ENCODE peak calls at places on chromosomes 6 and 20, in six cellular contexts. U, T, W, N, Y and X are unnamed samples.

GRCh38 chr20:46267108-46267820 is 41.0 kb downstream of the CDH22 start:
- DNase-seq in Y (no peak), U (no peak), W (no peak), N (no peak), T (no peak), X (no peak)

GRCh38 chr6:84597238-84597875 is 167.0 kb downstream of the TBX18 start:
- DNase-seq in Y (no peak), W (no peak), U (no peak), T (no peak), N (no peak), X (no peak)

GRCh38 chr6:40962241-40962640 is 76.8 kb downstream of the UNC5CL start:
- DNase-seq in W (peak), N (no peak), Y (no peak), T (peak), U (no peak), X (peak)

GRCh38 chr6:8914700-8915099 is 479.4 kb upstream of the SLC35B3 start:
- DNase-seq in Y (no peak), T (no peak), W (no peak), U (peak), N (no peak), X (no peak)

GRCh38 chr6:134630468-134631180 is 312.7 kb upstream of the SGK1 start:
- DNase-seq in W (no peak), T (no peak), N (peak), Y (peak), U (no peak), X (no peak)

GRCh38 chr6:113668712-113669408 is 188.3 kb upstream of the MARCKS start:
- DNase-seq in W (peak), U (no peak), Y (no peak), T (no peak), N (no peak), X (no peak)

GRCh38 chr6:28838289-28838633 is 85.5 kb downstream of the TRIM27 start:
- DNase-seq in Y (no peak), T (peak), U (peak), N (peak), W (peak), X (no peak)

GRCh38 chr6:63816979-63817436 is 181.4 kb downstream of the PHF3 start:
- DNase-seq in W (peak), U (peak), T (peak), N (peak), Y (peak), X (no peak)

GRCh38 chr6:109867009-109867969 is 110.8 kb upstream of the GPR6 start:
- DNase-seq in Y (no peak), U (no peak), T (peak), W (no peak), N (peak), X (no peak)

GRCh38 chr6:117397536-117398227 is 28.1 kb downstream of the ROS1 start:
- DNase-seq in W (no peak), T (peak), U (no peak), N (no peak), Y (no peak), X (no peak)

GRCh38 chr20:51500936-51501335 is 41.6 kb downstream of the NFATC2 start:
- DNase-seq in W (no peak), Y (no peak), U (no peak), N (no peak), T (no peak), X (no peak)

GRCh38 chr20:43508604-43509040 is 1.1 kb downstream of the L3MBTL1 start:
- DNase-seq in W (no peak), U (peak), N (peak), T (peak), Y (peak), X (no peak)

GRCh38 chr6:39688494-39688893 is 36.7 kb downstream of the KIF6 start:
- DNase-seq in W (peak), U (no peak), Y (no peak), N (no peak), T (peak), X (no peak)

GRCh38 chr20:8018928-8019177 is 708 bp downstream of the TMX4 start:
- DNase-seq in Y (no peak), T (no peak), N (no peak), U (no peak), W (no peak), X (no peak)

GRCh38 chr20:34311118-34312023 is 8.2 kb upstream of the AHCY start:
- DNase-seq in U (peak), T (peak), Y (no peak), N (peak), W (no peak), X (no peak)

GRCh38 chr6:41677430-41678045 is 39.3 kb downstream of the MDFI start:
- DNase-seq in W (no peak), N (no peak), U (peak), Y (no peak), T (no peak), X (no peak)

GRCh38 chr6:24513602-24514001 is 18.8 kb downstream of the ALDH5A1 start:
- DNase-seq in T (no peak), U (no peak), Y (no peak), W (no peak), N (no peak), X (no peak)

DNA sequence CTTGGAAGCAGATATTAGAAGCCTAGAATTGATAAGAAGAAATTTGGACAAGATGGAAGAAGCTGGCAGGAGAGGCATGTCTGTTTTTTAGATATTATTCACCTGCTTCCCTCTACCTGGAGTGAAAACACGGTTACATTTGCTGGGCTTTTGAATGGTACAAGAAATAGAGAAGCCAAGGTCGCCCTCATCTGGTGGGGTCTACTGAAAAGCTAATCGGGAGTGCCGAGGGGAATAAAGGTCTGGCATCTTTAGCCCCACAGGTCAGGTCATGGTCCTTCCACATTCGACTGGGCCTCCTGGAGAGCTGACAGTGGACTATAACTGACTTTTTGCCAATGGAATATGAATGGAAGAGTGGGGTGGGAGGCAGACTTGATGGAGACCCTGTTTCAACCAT is 4.6 kb upstream of the C2 start:
- DNase-seq in U (peak), N (no peak), T (no peak), Y (no peak), W (peak), X (peak)
- TF ChIP-seq EZH2phosphoT487 in U (no peak), N (no peak), T (no peak), Y (no peak), W (no peak), X (no peak)

GRCh38 chr6:56685102-56685733 is 42.5 kb upstream of the DST start:
- DNase-seq in N (no peak), W (no peak), Y (no peak), U (no peak), T (no peak), X (no peak)

GRCh38 chr6:56682580-56682979 is 39.9 kb upstream of the DST start:
- DNase-seq in Y (no peak), N (no peak), U (no peak), T (peak), W (no peak), X (no peak)

GRCh38 chr6:56684342-56685101 is 41.8 kb upstream of the DST start:
- DNase-seq in T (no peak), Y (no peak), W (no peak), N (no peak), U (no peak), X (no peak)

GRCh38 chr6:56685994-56686393 is 43.3 kb upstream of the DST start:
- DNase-seq in U (no peak), Y (peak), N (no peak), W (no peak), T (no peak), X (no peak)

GRCh38 chr6:56683882-56684281 is 41.2 kb upstream of the DST start:
- DNase-seq in U (no peak), W (peak), Y (no peak), T (peak), N (peak), X (no peak)
- TF ChIP-seq EZH2phosphoT487 in U (no peak), W (no peak), Y (no peak), T (no peak), N (no peak), X (no peak)

GRCh38 chr6:35759401-35759800 is 17.0 kb upstream of the CLPSL2 start:
- DNase-seq in U (no peak), W (no peak), Y (no peak), T (no peak), N (no peak), X (no peak)

GRCh38 chr6:35752330-35752729 is 15.5 kb downstream of the ARMC12 start:
- DNase-seq in W (no peak), U (no peak), Y (no peak), T (no peak), N (no peak), X (no peak)

GRCh38 chr6:35754452-35755321 is 17.9 kb downstream of the ARMC12 start:
- DNase-seq in T (peak), U (no peak), N (no peak), W (peak), Y (no peak), X (no peak)

GRCh38 chr6:35755525-35755924 is 18.7 kb downstream of the ARMC12 start:
- DNase-seq in W (no peak), T (no peak), Y (no peak), U (no peak), N (no peak), X (no peak)

GRCh38 chr6:35757461-35758123 is 18.8 kb upstream of the CLPSL2 start:
- DNase-seq in Y (no peak), U (peak), T (peak), N (peak), W (peak), X (peak)
- TF ChIP-seq EZH2phosphoT487 in Y (no peak), U (no peak), T (no peak), N (no peak), W (no peak), X (no peak)

DNA sequence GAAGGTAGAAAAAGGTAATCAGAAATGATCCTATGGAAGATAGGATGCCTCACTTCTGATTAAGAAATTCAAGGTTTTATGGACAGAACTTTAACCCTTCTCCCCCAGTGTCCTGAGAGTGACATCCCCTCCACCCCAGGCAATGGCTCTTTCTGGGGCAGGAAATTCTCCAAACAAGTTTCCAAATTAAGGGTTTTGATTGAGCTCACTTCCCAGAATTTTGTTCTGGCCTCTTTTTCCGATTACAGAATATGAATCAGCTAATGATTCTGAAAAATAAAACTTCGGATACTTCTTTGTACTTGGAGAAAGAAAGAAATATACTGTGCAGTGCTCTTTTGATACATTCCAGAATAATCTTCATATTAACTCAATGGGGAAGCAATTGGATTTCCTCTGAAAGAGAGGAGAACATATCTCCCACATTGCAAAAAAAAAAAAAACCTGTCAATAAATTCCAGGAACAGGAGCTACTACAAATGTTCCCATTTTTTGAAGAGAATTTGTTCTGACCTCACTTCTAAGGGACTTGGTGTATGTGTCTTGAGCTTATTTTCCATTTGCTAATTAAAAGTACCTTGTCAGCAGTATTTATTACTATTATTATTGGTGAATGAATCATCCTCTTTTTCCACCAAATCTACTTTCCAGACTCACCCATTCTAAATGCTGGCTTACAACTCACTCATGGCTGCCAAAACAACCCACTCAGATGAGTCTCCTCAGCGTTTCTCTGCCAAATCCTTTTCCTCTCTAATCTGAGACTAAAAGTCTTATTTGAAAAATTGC is 33.0 kb upstream of the TASP1 start:
- DNase-seq in U (no peak), N (no peak), Y (no peak), T (peak), W (peak), X (no peak)
- TF ChIP-seq EZH2phosphoT487 in U (no peak), N (no peak), Y (no peak), T (no peak), W (no peak), X (no peak)

GRCh38 chr20:36181934-36182603 is 27.5 kb downstream of the EPB41L1 start:
- DNase-seq in N (no peak), U (no peak), Y (no peak), T (peak), W (no peak), X (no peak)

GRCh38 chr20:36182604-36183154 is 28.1 kb downstream of the EPB41L1 start:
- DNase-seq in W (no peak), T (no peak), Y (no peak), U (no peak), N (no peak), X (no peak)

GRCh38 chr20:36180323-36180722 is 25.8 kb downstream of the EPB41L1 start:
- DNase-seq in Y (no peak), T (no peak), U (no peak), W (no peak), N (no peak), X (no peak)

GRCh38 chr20:36177716-36178115 is 23.2 kb downstream of the EPB41L1 start:
- DNase-seq in Y (no peak), N (no peak), W (no peak), T (no peak), U (no peak), X (no peak)

GRCh38 chr20:36179170-36179945 is 24.8 kb downstream of the EPB41L1 start:
- DNase-seq in W (no peak), T (no peak), N (no peak), Y (peak), U (peak), X (no peak)
- TF ChIP-seq EZH2phosphoT487 in W (no peak), T (no peak), N (no peak), Y (no peak), U (no peak), X (no peak)

GRCh38 chr6:159761873-159762680 is at the start of gene ACAT2:
- DNase-seq in Y (peak), W (peak), T (peak), N (peak), U (peak), X (peak)

GRCh38 chr6:159762681-159763293 is 942 bp downstream of the ACAT2 start:
- DNase-seq in T (peak), N (peak), Y (no peak), W (no peak), U (peak), X (no peak)

GRCh38 chr6:159759645-159760044 is 2.2 kb upstream of the ACAT2 start:
- DNase-seq in Y (no peak), T (peak), W (no peak), N (no peak), U (no peak), X (no peak)

GRCh38 chr6:159761135-159761872 is 541 bp upstream of the ACAT2 start:
- DNase-seq in N (peak), T (peak), W (peak), U (peak), Y (peak), X (no peak)

GRCh38 chr6:159760602-159761057 is 1.2 kb upstream of the ACAT2 start:
- DNase-seq in Y (no peak), W (peak), T (peak), N (peak), U (peak), X (no peak)
- TF ChIP-seq EZH2phosphoT487 in Y (no peak), W (no peak), T (no peak), N (no peak), U (no peak), X (no peak)